ENCODE peak calls at places on chromosomes 2 and 18, in four cellular contexts. A is DMS79 treated with DMSO at 0.1 percent for 48 hours; J is sciatic nerve; W is activated naive CD4-positive, alpha-beta T cell treated with anti-CD3 and anti-CD28 coated beads, Interleukin-2, amount 50 U/mL, for 16 hours. U is an unnamed sample.

GRCh38 chr2:106566050-106566449 is 78.9 kb downstream of the CD8B2 start:
- DNase-seq in J (no peak), A (no peak), W (peak), U (no peak)

GRCh38 chr2:197008229-197008628 is 81.7 kb upstream of the PGAP1 start:
- DNase-seq in W (no peak), A (no peak), J (no peak), U (no peak)

GRCh38 chr18:12589419-12589818 is 68.5 kb downstream of the SPIRE1 start:
- DNase-seq in A (no peak), J (no peak), W (no peak), U (no peak)

GRCh38 chr2:217897091-217897715 is 105.6 kb downstream of the TNS1 start:
- DNase-seq in A (peak), J (no peak), W (no peak), U (no peak)

GRCh38 chr2:144426981-144427479 is 92.9 kb downstream of the ZEB2 start:
- DNase-seq in J (no peak), W (no peak), A (no peak), U (no peak)

GRCh38 chr2:50895058-50895457 is 136.9 kb downstream of the NRXN1 start:
- DNase-seq in J (no peak), A (no peak), W (no peak), U (no peak)

GRCh38 chr2:49154891-49155290 is 576 bp upstream of the FSHR start:
- DNase-seq in A (no peak), W (no peak), J (no peak), U (no peak)

GRCh38 chr2:160426604-160427003 is 67.0 kb downstream of the RBMS1 start:
- DNase-seq in A (no peak), W (no peak), J (no peak), U (no peak)

GRCh38 chr2:207122914-207123744 is 42.6 kb downstream of the KLF7 start:
- DNase-seq in J (no peak), A (no peak), W (peak), U (no peak)

GRCh38 chr2:103292570-103293265 is 530.9 kb downstream of the TMEM182 start:
- DNase-seq in W (no peak), A (no peak), J (no peak), U (no peak)

GRCh38 chr18:27656167-27656778 is 471.2 kb upstream of the CHST9 start:
- DNase-seq in A (no peak), J (no peak), W (no peak), U (no peak)

GRCh38 chr2:191894681-191895147 is 47.8 kb upstream of the CAVIN2 start:
- DNase-seq in A (no peak), W (no peak), J (no peak), U (no peak)

GRCh38 chr2:157840568-157841156 is 35.5 kb downstream of the ACVR1 start:
- DNase-seq in W (no peak), A (no peak), J (no peak), U (no peak)

U was measured in GM06990.